ENCODE peak calls at places on chromosomes 3 and 15, in seven cellular contexts. M, R, V, P, G, S and D are unnamed samples.

GRCh38 chr3:71693641-71694040 is 31.6 kb downstream of the EIF4E3 start:
- DNase-seq in M (no peak), R (no peak), V (no peak), P (no peak), G (no peak), S (no peak), D (no peak)

GRCh38 chr3:150727653-150728502 is 24.2 kb upstream of the ERICH6 start:
- DNase-seq in M (peak), R (no peak), V (no peak), P (no peak), G (no peak), S (no peak), D (no peak)

GRCh38 chr15:49155834-49156627 is 632 bp upstream of the COPS2 start:
- DNase-seq in M (no peak), R (peak), V (peak), P (no peak), G (no peak), S (no peak), D (no peak)

GRCh38 chr15:32737246-32737757 is 19.5 kb downstream of the GREM1 start:
- DNase-seq in M (no peak), R (no peak), V (no peak), P (no peak), G (no peak), S (no peak), D (no peak)

GRCh38 chr3:177473184-177473583 is 275.9 kb upstream of the TBL1XR1 start:
- DNase-seq in M (no peak), R (peak), V (no peak), P (no peak), G (no peak), S (no peak), D (no peak)

GRCh38 chr3:172241385-172241784 is 202.0 kb downstream of the FNDC3B start:
- DNase-seq in M (no peak), R (no peak), V (no peak), P (no peak), G (no peak), S (no peak), D (no peak)

GRCh38 chr3:123287962-123288302 is 86.2 kb downstream of the SEC22A start:
- DNase-seq in M (no peak), R (no peak), V (no peak), P (no peak), G (no peak), S (no peak), D (no peak)

GRCh38 chr15:56732135-56732880 is 1.0 kb downstream of the ZNF280D start:
- DNase-seq in M (no peak), R (peak), V (peak), P (peak), G (no peak), S (no peak), D (no peak)

GRCh38 chr15:88769161-88769971 is 33.9 kb upstream of the ACAN start:
- DNase-seq in M (no peak), R (no peak), V (no peak), P (no peak), G (no peak), S (no peak), D (no peak)

GRCh38 chr3:36679384-36680200 is 84.8 kb downstream of the DCLK3 start:
- DNase-seq in M (no peak), R (peak), V (peak), P (no peak), G (no peak), S (no peak), D (no peak)

GRCh38 chr3:9224490-9224889 is 25.0 kb downstream of the SRGAP3 start:
- DNase-seq in M (no peak), R (peak), V (no peak), P (no peak), G (no peak), S (no peak), D (no peak)

GRCh38 chr3:140164922-140165590 is 230.1 kb downstream of the CLSTN2 start:
- DNase-seq in M (no peak), R (peak), V (peak), P (no peak), G (no peak), S (no peak), D (no peak)

GRCh38 chr3:49173792-49174170 is 2.4 kb downstream of the KLHDC8B start:
- DNase-seq in M (no peak), R (no peak), V (no peak), P (no peak), G (no peak), S (no peak), D (no peak)

GRCh38 chr3:139934557-139935070 is 371 bp upstream of the CLSTN2 start:
- DNase-seq in M (peak), R (peak), V (peak), P (no peak), G (no peak), S (no peak), D (peak)

GRCh38 chr15:100120111-100120510 is 221.7 kb downstream of the ADAMTS17 start:
- DNase-seq in M (no peak), R (no peak), V (no peak), P (no peak), G (no peak), S (no peak), D (no peak)

GRCh38 chr3:109927161-109927560 is 589.8 kb upstream of the DPPA4 start:
- DNase-seq in M (no peak), R (peak), V (peak), P (no peak), G (no peak), S (no peak), D (no peak)

GRCh38 chr3:142963266-142964149 is at the start of gene PAQR9:
- DNase-seq in M (no peak), R (peak), V (peak), P (no peak), G (no peak), S (no peak), D (no peak)

GRCh38 chr3:138203938-138204337 is 16.8 kb downstream of the ARMC8 start:
- DNase-seq in M (no peak), R (no peak), V (no peak), P (no peak), G (no peak), S (no peak), D (no peak)

GRCh38 chr15:65101418-65101890 is 13.5 kb downstream of the UBAP1L start:
- DNase-seq in M (no peak), R (peak), V (peak), P (peak), G (no peak), S (no peak), D (peak)

GRCh38 chr3:151087648-151088047 is 2.2 kb downstream of the MED12L start:
- DNase-seq in M (no peak), R (no peak), V (no peak), P (no peak), G (no peak), S (no peak), D (no peak)

GRCh38 chr3:191235331-191236314 is 36.6 kb downstream of the OSTN start:
- DNase-seq in M (no peak), R (peak), V (no peak), P (no peak), G (no peak), S (no peak), D (no peak)

GRCh38 chr3:16550305-16550675 is 36.8 kb upstream of the RFTN1 start:
- DNase-seq in M (peak), R (no peak), V (peak), P (no peak), G (no peak), S (no peak), D (no peak)

GRCh38 chr3:55488398-55489055 is 1.4 kb upstream of the WNT5A start:
- DNase-seq in M (no peak), R (peak), V (peak), P (no peak), G (no peak), S (no peak), D (peak)

GRCh38 chr3:62665627-62666433 is 209.4 kb downstream of the CADPS start:
- DNase-seq in M (no peak), R (peak), V (peak), P (no peak), G (no peak), S (no peak), D (peak)

GRCh38 chr3:157149136-157149696 is 10.7 kb downstream of the CCNL1 start:
- DNase-seq in M (no peak), R (no peak), V (no peak), P (no peak), G (no peak), S (no peak), D (no peak)

GRCh38 chr15:25891108-25891507 is 28.0 kb upstream of the ATP10A start:
- DNase-seq in M (no peak), R (peak), V (no peak), P (no peak), G (no peak), S (no peak), D (no peak)

GRCh38 chr15:73802336-73803105 is 49.4 kb upstream of the INSYN1 start:
- DNase-seq in M (no peak), R (no peak), V (no peak), P (no peak), G (no peak), S (no peak), D (no peak)

GRCh38 chr3:178342111-178342510 is 194.1 kb upstream of the KCNMB2 start:
- DNase-seq in M (no peak), R (no peak), V (no peak), P (no peak), G (no peak), S (no peak), D (no peak)